ENCODE peak calls at places on chromosomes 5 and 9, in seven cellular contexts. N is Caki2; W is CD8-positive, alpha-beta memory T cell; R is NCI-H526; Y is SK-N-SH; F is SHP77 treated with DMSO at 0.1 percent for 48 hours; I is stimulated activated naive B cell treated with anti-CD40 and anti-IgM and Interleukin-4, amounts not matched to agents 10 μg/mL and 1 μg/mL and 100 μg/mL, for 72 hours. B is an unnamed sample.

GRCh38 chr5:56669534-56670483 is 145.5 kb upstream of the MAP3K1 start:
- DNase-seq in N (no peak), R (no peak), F (no peak), Y (no peak), W (no peak), I (peak), B (no peak)

GRCh38 chr9:12777149-12778010 is 2.6 kb downstream of the LURAP1L start:
- DNase-seq in I (no peak), Y (no peak), F (no peak), R (no peak), N (peak), W (no peak), B (no peak)

GRCh38 chr5:55546991-55547390 is 12.2 kb upstream of the PLPP1 start:
- DNase-seq in I (no peak), R (peak), N (no peak), W (no peak), F (no peak), Y (no peak), B (peak)

GRCh38 chr9:118829334-118829733 is 539.9 kb downstream of the BRINP1 start:
- DNase-seq in I (no peak), F (no peak), R (peak), N (peak), W (no peak), Y (peak), B (no peak)

GRCh38 chr5:145697251-145698016 is 137.7 kb downstream of the PRELID2 start:
- DNase-seq in W (no peak), I (no peak), R (peak), N (no peak), Y (peak), F (no peak), B (peak)

GRCh38 chr5:135391123-135391868 is 7.7 kb downstream of the MACROH2A1 start:
- DNase-seq in Y (no peak), F (no peak), W (no peak), I (no peak), N (no peak), R (no peak), B (no peak)

GRCh38 chr5:124901081-124901480 is 154.6 kb upstream of the ZNF608 start:
- DNase-seq in F (no peak), Y (no peak), W (no peak), N (no peak), I (no peak), R (no peak), B (no peak)

GRCh38 chr5:28403846-28404245 is 1365.5 kb upstream of the CDH9 start:
- DNase-seq in I (no peak), R (no peak), Y (no peak), N (no peak), W (no peak), F (no peak), B (no peak)

GRCh38 chr9:96425500-96426169 is 7.5 kb upstream of the ZNF367 start:
- DNase-seq in N (no peak), F (no peak), I (no peak), R (no peak), Y (no peak), W (no peak), B (no peak)

B was measured in SW480.